ENCODE peak calls at places on chromosomes 2 and 18, in seven cellular contexts. A is activated T-cell treated with anti-CD3 and anti-CD28 coated beads for 24 hours, U is tibial nerve, I is NCI-H1092 treated with DMSO at 0.1 percent for 48 hours, X is DMS 273 treated with DMSO at 0.1 percent for 48 hours, M is heart right ventricle, P is pons. F is an unnamed sample.

GRCh38 chr2:109446531-109447131 is 167.1 kb downstream of the SEPTIN10 start:
- DNase-seq in A (no peak), U (no peak), I (no peak), X (no peak), M (no peak), P (no peak), F (no peak)

GRCh38 chr2:209431701-209432100 is 7.9 kb downstream of the MAP2 start:
- DNase-seq in A (no peak), U (no peak), I (no peak), X (no peak), M (no peak), P (no peak), F (no peak)

GRCh38 chr2:223771480-223771879 is 65.9 kb downstream of the AP1S3 start:
- DNase-seq in A (no peak), U (no peak), I (no peak), X (no peak), M (no peak), P (no peak), F (no peak)

GRCh38 chr2:26054598-26055348 is 20.9 kb downstream of the RAB10 start:
- DNase-seq in A (no peak), U (no peak), I (no peak), X (no peak), M (no peak), P (no peak), F (no peak)

GRCh38 chr18:61797691-61798590 is 94.9 kb downstream of the RNF152 start:
- DNase-seq in A (no peak), U (no peak), I (peak; percentile 54), X (no peak), M (no peak), P (peak; percentile 39), F (no peak)

GRCh38 chr2:6562762-6563161 is 302.9 kb downstream of the CMPK2 start:
- DNase-seq in A (no peak), U (no peak), I (no peak), X (no peak), M (no peak), P (no peak), F (no peak)

GRCh38 chr2:88831792-88832248 is 140.3 kb downstream of the RPIA start:
- DNase-seq in A (peak; percentile 10), U (peak; percentile 33), I (no peak), X (no peak), M (peak; percentile 51), P (peak; percentile 39), F (no peak)

GRCh38 chr2:97931118-97931850 is 64.5 kb downstream of the TMEM131 start:
- DNase-seq in A (no peak), U (no peak), I (no peak), X (no peak), M (no peak), P (peak; percentile 23), F (no peak)

GRCh38 chr2:223056656-223057418 is 4.8 kb downstream of the KCNE4 start:
- DNase-seq in A (no peak), U (peak; percentile 60), I (peak; percentile 76), X (no peak), M (no peak), P (no peak), F (no peak)

GRCh38 chr18:22152093-22152492 is 17.3 kb upstream of the GATA6 start:
- DNase-seq in A (no peak), U (no peak), I (no peak), X (no peak), M (no peak), P (no peak), F (no peak)

GRCh38 chr2:219642064-219642444 is 14.6 kb downstream of the SLC4A3 start:
- DNase-seq in A (no peak), U (no peak), I (no peak), X (no peak), M (no peak), P (peak; percentile 3), F (no peak)

GRCh38 chr18:77366725-77367641 is 117.3 kb downstream of the GALR1 start:
- DNase-seq in A (no peak), U (peak; percentile 52), I (peak; percentile 89), X (peak; percentile 22), M (no peak), P (peak; percentile 89), F (no peak)

GRCh38 chr18:61635901-61636528 is 256.8 kb downstream of the RNF152 start:
- DNase-seq in A (peak; percentile 8), U (peak; percentile 52), I (peak; percentile 78), X (peak; percentile 86), M (peak; percentile 32), P (peak; percentile 57), F (no peak)

GRCh38 chr2:134375935-134376334 is 122.1 kb downstream of the MGAT5 start:
- DNase-seq in A (no peak), U (peak; percentile 34), I (peak; percentile 26), X (peak; percentile 38), M (no peak), P (peak; percentile 88), F (peak; percentile 83)

F was measured in cerebellum.